ENCODE peak calls at places on chromosomes 5 and 9, in five cellular contexts. A, T, X, O and F are unnamed samples.

GRCh38 chr5:67202830-67203229 is 6.2 kb upstream of the CD180 start:
- DNase-seq in O (no peak), X (no peak), T (no peak), A (no peak), F (no peak)

GRCh38 chr9:134325096-134325812 is 1.0 kb upstream of the RXRA start:
- DNase-seq in O (no peak), X (peak), T (no peak), A (no peak), F (no peak)

GRCh38 chr5:110790673-110791072 is 51.9 kb downstream of the SLC25A46 start:
- DNase-seq in O (no peak), T (no peak), A (no peak), X (peak), F (no peak)

GRCh38 chr5:113678924-113679575 is 165.6 kb downstream of the YTHDC2 start:
- DNase-seq in T (no peak), X (peak), A (no peak), O (no peak), F (no peak)

GRCh38 chr5:15320896-15321295 is 179.1 kb upstream of the FBXL7 start:
- DNase-seq in O (no peak), X (no peak), A (no peak), T (no peak), F (no peak)

GRCh38 chr5:142385194-142385593 is 60.4 kb upstream of the SPRY4 start:
- DNase-seq in O (no peak), X (no peak), T (no peak), A (no peak), F (no peak)

GRCh38 chr9:113446323-113446740 is 17.2 kb upstream of the RGS3 start:
- DNase-seq in A (no peak), X (peak), O (no peak), T (no peak), F (no peak)

GRCh38 chr9:31776471-31776870 is 608.0 kb upstream of the ACO1 start:
- DNase-seq in X (peak), A (no peak), O (no peak), T (no peak), F (no peak)

GRCh38 chr5:2133080-2133479 is 250.4 kb upstream of the IRX4 start:
- DNase-seq in X (peak), O (no peak), A (no peak), T (no peak), F (no peak)

GRCh38 chr5:90866333-90866732 is 307.7 kb downstream of the ADGRV1 start:
- DNase-seq in T (no peak), X (peak), O (no peak), A (no peak), F (no peak)

GRCh38 chr9:113646491-113646890 is 183.0 kb downstream of the RGS3 start:
- DNase-seq in X (no peak), A (no peak), O (no peak), T (no peak), F (no peak)